ENCODE peak calls at places on chromosomes 2 and 18, in seven cellular contexts. J is neural progenitor cell, G is endothelial cell of umbilical vein, P is PC-9, S is HCT116, Y is A549, Z is fibroblast of lung. I is an unnamed sample.

GRCh38 chr2:171316220-171316619 is 117.6 kb downstream of the METTL8 start:
- DNase-seq in P (no peak), J (peak; percentile 38), Z (no peak), Y (no peak), S (no peak), G (peak; percentile 87), I (no peak)

GRCh38 chr2:146734042-146734715 is 1110.7 kb upstream of the ACVR2A start:
- DNase-seq in P (no peak), Z (peak; percentile 90), S (peak; percentile 60), G (peak; percentile 71), Y (peak; percentile 52), J (peak; percentile 58), I (no peak)

GRCh38 chr2:148362144-148362796 is 282.3 kb upstream of the EPC2 start:
- DNase-seq in Y (no peak), G (no peak), Z (no peak), P (no peak), S (no peak), J (no peak), I (no peak)

GRCh38 chr18:13604751-13605150 is 121.6 kb downstream of the FAM210A start:
- DNase-seq in Y (no peak), Z (no peak), J (no peak), G (no peak), S (no peak), P (no peak), I (no peak)

GRCh38 chr2:168044579-168044978 is 202.8 kb downstream of the STK39 start:
- DNase-seq in Z (no peak), J (no peak), Y (no peak), P (no peak), G (no peak), S (no peak), I (no peak)

GRCh38 chr2:199458806-199459285 is 1.1 kb upstream of the SATB2 start:
- DNase-seq in Z (no peak), Y (no peak), P (no peak), J (no peak), S (no peak), G (peak; percentile 56), I (no peak)

GRCh38 chr2:167844714-167845530 is 402.5 kb downstream of the STK39 start:
- DNase-seq in P (no peak), Y (peak; percentile 3), G (no peak), J (peak; percentile 74), Z (no peak), S (peak; percentile 29), I (no peak)

GRCh38 chr18:49174478-49174877 is 223.7 kb upstream of the SMAD7 start:
- DNase-seq in J (no peak), G (no peak), Y (no peak), S (no peak), Z (peak; percentile 85), P (no peak), I (no peak)

GRCh38 chr2:62966995-62967394 is 83.6 kb upstream of the OTX1 start:
- DNase-seq in P (no peak), Y (no peak), S (no peak), Z (no peak), J (peak; percentile 58), G (no peak), I (no peak)

GRCh38 chr18:11115268-11115667 is 34.1 kb downstream of the PIEZO2 start:
- DNase-seq in Y (no peak), G (no peak), Z (peak; percentile 73), J (no peak), S (no peak), P (no peak), I (no peak)

GRCh38 chr18:57585846-57586242 is 658 bp downstream of the FECH start:
- DNase-seq in Y (no peak), J (peak; percentile 38), S (no peak), P (no peak), G (no peak), Z (no peak), I (no peak)

GRCh38 chr18:27860011-27860410 is 316.9 kb downstream of the CDH2 start:
- DNase-seq in G (no peak), P (no peak), Z (no peak), Y (no peak), J (no peak), S (no peak), I (peak; percentile 77)

GRCh38 chr2:147204102-147204501 is 640.7 kb upstream of the ACVR2A start:
- DNase-seq in P (peak; percentile 35), J (no peak), Y (no peak), S (no peak), G (no peak), Z (peak; percentile 55), I (no peak)

GRCh38 chr2:111659361-111660281 is 224.4 kb downstream of the ANAPC1 start:
- DNase-seq in J (no peak), Z (peak; percentile 92), S (peak; percentile 48), Y (peak; percentile 79), P (peak; percentile 99), G (peak; percentile 21), I (peak; percentile 75)

GRCh38 chr2:144379891-144380311 is 140.0 kb downstream of the ZEB2 start:
- DNase-seq in S (no peak), Z (peak; percentile 61), P (no peak), Y (no peak), G (peak; percentile 66), J (peak; percentile 19), I (no peak)

GRCh38 chr2:9946076-9946475 is 5.4 kb upstream of the GRHL1 start:
- DNase-seq in S (no peak), Z (no peak), J (no peak), P (peak; percentile 8), G (no peak), Y (no peak), I (no peak)

GRCh38 chr2:59204040-59204439 is 962.9 kb upstream of the FANCL start:
- DNase-seq in Z (no peak), S (no peak), J (no peak), G (no peak), P (no peak), Y (no peak), I (no peak)

GRCh38 chr2:1701556-1702185 is 42.6 kb downstream of the PXDN start:
- DNase-seq in S (peak; percentile 3), P (peak; percentile 70), J (peak; percentile 50), Y (no peak), Z (no peak), G (no peak), I (no peak)

GRCh38 chr2:217951091-217951490 is 51.7 kb downstream of the TNS1 start:
- DNase-seq in Y (no peak), P (no peak), Z (no peak), G (no peak), S (no peak), J (no peak), I (no peak)

GRCh38 chr2:118371500-118371899 is 283.2 kb downstream of the INSIG2 start:
- DNase-seq in S (peak; percentile 19), J (peak; percentile 84), G (no peak), Z (peak; percentile 38), P (no peak), Y (peak; percentile 44), I (no peak)

GRCh38 chr2:43228782-43229659 is 2.6 kb upstream of the ZFP36L2 start:
- DNase-seq in P (no peak), G (peak; percentile 11), S (no peak), Y (no peak), Z (no peak), J (no peak), I (no peak)
- H3K4me3 ChIP-seq in P (no peak overlapping the region), G (no peak overlapping the region), S (no peak overlapping the region), Y (no peak overlapping the region), Z (no peak overlapping the region), J (no peak overlapping the region), I (no peak overlapping the region)

GRCh38 chr2:120651818-120652217 is 83.8 kb upstream of the GLI2 start:
- DNase-seq in S (no peak), J (no peak), P (no peak), G (no peak), Y (no peak), Z (no peak), I (no peak)

GRCh38 chr2:120656273-120656960 is 79.3 kb upstream of the GLI2 start:
- DNase-seq in G (no peak), Z (peak; percentile 63), Y (no peak), P (no peak), S (no peak), J (no peak), I (no peak)

GRCh38 chr2:120653026-120653425 is 82.6 kb upstream of the GLI2 start:
- DNase-seq in J (no peak), P (no peak), Z (no peak), Y (no peak), G (no peak), S (no peak), I (no peak)

GRCh38 chr2:120653871-120654270 is 81.8 kb upstream of the GLI2 start:
- DNase-seq in J (no peak), Y (no peak), Z (no peak), G (no peak), S (no peak), P (no peak), I (no peak)

GRCh38 chr2:120654383-120655134 is 81.1 kb upstream of the GLI2 start:
- DNase-seq in Y (no peak), G (no peak), Z (no peak), J (peak; percentile 43), S (no peak), P (no peak), I (no peak)
- H3K9me3 ChIP-seq in Y (peaks cover 34% of the 10 kb centered on the region), G (no peaks in the 10 kb centered on the region), Z (no peaks in the 10 kb centered on the region), J (peaks cover 5% of the 10 kb centered on the region), S (peaks cover 8% of the 10 kb centered on the region), P (peaks cover 24% of the 10 kb centered on the region), I (peaks cover 5% of the 10 kb centered on the region)

GRCh38 chr2:74205586-74205985 is 7.2 kb downstream of the MTHFD2 start:
- DNase-seq in Z (no peak), P (peak; percentile 82), G (no peak), S (no peak), Y (no peak), J (no peak), I (no peak)
- H3K4me2 ChIP-seq in Z (no peak overlapping the region), P (peak overlapping the region; percentile 52), G (no peak overlapping the region), S (no peak overlapping the region), Y (peak overlapping the region; percentile 30), J (no peak overlapping the region), I (peak overlapping the region; percentile 48)

GRCh38 chr2:46717733-46718121 is 197.9 kb downstream of the MCFD2 start:
- DNase-seq in S (no peak), G (no peak), Y (no peak), P (no peak), J (peak; percentile 25), Z (no peak), I (no peak)
- H3K4me3 ChIP-seq in S (no peak overlapping the region), G (no peak overlapping the region), Y (no peak overlapping the region), P (no peak overlapping the region), J (no peak overlapping the region), Z (peak overlapping the region; percentile 46), I (no peak overlapping the region)

GRCh38 chr2:94763318-94763717 is 107.9 kb upstream of the TEKT4 start:
- DNase-seq in Z (no peak), S (no peak), Y (no peak), G (no peak), J (no peak), P (no peak), I (no peak)
- H3K9me3 ChIP-seq in Z (no peaks in the 10 kb centered on the region), S (no peaks in the 10 kb centered on the region), Y (no peaks in the 10 kb centered on the region), G (no peaks in the 10 kb centered on the region), J (peaks cover 6% of the 10 kb centered on the region), P (no peaks in the 10 kb centered on the region), I (peaks cover 2% of the 10 kb centered on the region)